ENCODE peak calls at places on chromosome 10, in four cellular contexts. L, Z, G and I are unnamed samples.
A peak's percentile ranks its signal among the peaks of the same experiment; 100 is the strongest.

GRCh38 chr10:125795111-125795510 is 19.5 kb upstream of the MMP21 start:
- DNase-seq in L (no peak), Z (no peak), G (no peak), I (no peak)

GRCh38 chr10:63637833-63638443 is 116.7 kb downstream of the REEP3 start:
- DNase-seq in L (no peak), Z (no peak), G (peak; percentile 43), I (no peak)

GRCh38 chr10:127743205-127743604 is 6.2 kb downstream of the FOXI2 start:
- DNase-seq in L (no peak), Z (no peak), G (no peak), I (no peak)

GRCh38 chr10:27744478-27745379 is 890 bp downstream of the MKX start:
- DNase-seq in L (peak; percentile 26), Z (peak; percentile 52), G (no peak), I (peak; percentile 27)

GRCh38 chr10:29895436-29895835 is 163.9 kb downstream of the JCAD start:
- DNase-seq in L (peak; percentile 96), Z (no peak), G (no peak), I (peak; percentile 87)

GRCh38 chr10:12735843-12736462 is 265.6 kb downstream of the CCDC3 start:
- DNase-seq in L (no peak), Z (no peak), G (no peak), I (no peak)

GRCh38 chr10:128474571-128474970 is 348.3 kb upstream of the MKI67 start:
- DNase-seq in L (no peak), Z (no peak), G (no peak), I (no peak)

GRCh38 chr10:127275272-127275671 is 78.9 kb upstream of the INSYN2A start:
- DNase-seq in L (no peak), Z (no peak), G (no peak), I (no peak)

GRCh38 chr10:118662228-118663035 is 67.0 kb upstream of the PRLHR start:
- DNase-seq in L (no peak), Z (no peak), G (no peak), I (no peak)

GRCh38 chr10:13270877-13271551 is 28.9 kb downstream of the PHYH start:
- DNase-seq in L (peak; percentile 25), Z (no peak), G (peak; percentile 30), I (no peak)

GRCh38 chr10:117501460-117502035 is 41.0 kb upstream of the EMX2 start:
- DNase-seq in L (no peak), Z (no peak), G (no peak), I (no peak)

GRCh38 chr10:47359626-47360418 is 11.7 kb downstream of the RBP3 start:
- DNase-seq in L (no peak), Z (no peak), G (no peak), I (no peak)

GRCh38 chr10:29691564-29692064 is 56.8 kb upstream of the SVIL start:
- DNase-seq in L (peak; percentile 55), Z (no peak), G (no peak), I (peak; percentile 88)

GRCh38 chr10:37733822-37734221 is 123.6 kb downstream of the ZNF248 start:
- DNase-seq in L (no peak), Z (no peak), G (no peak), I (no peak)

GRCh38 chr10:127547997-127548396 is 1.1 kb upstream of the NPS start:
- DNase-seq in L (no peak), Z (no peak), G (no peak), I (no peak)

GRCh38 chr10:83542774-83543291 is 596.5 kb upstream of the GHITM start:
- DNase-seq in L (no peak), Z (no peak), G (no peak), I (peak; percentile 79)

GRCh38 chr10:78575400-78575799 is 493.4 kb upstream of the ZMIZ1 start:
- DNase-seq in L (no peak), Z (no peak), G (no peak), I (no peak)

GRCh38 chr10:52525761-52526160 is 211.7 kb downstream of the DKK1 start:
- DNase-seq in L (peak; percentile 73), Z (no peak), G (no peak), I (peak; percentile 40)

GRCh38 chr10:91604936-91605534 is 27.8 kb downstream of the PPP1R3C start:
- DNase-seq in L (peak; percentile 79), Z (no peak), G (no peak), I (peak; percentile 76)

GRCh38 chr10:74927701-74928100 is 101.3 kb downstream of the KAT6B start:
- DNase-seq in L (peak; percentile 61), Z (no peak), G (no peak), I (peak; percentile 53)

GRCh38 chr10:33216661-33217427 is 117.6 kb downstream of the NRP1 start:
- DNase-seq in L (no peak), Z (no peak), G (no peak), I (peak; percentile 13)

GRCh38 chr10:125016611-125017202 is 74.8 kb downstream of the ZRANB1 start:
- DNase-seq in L (no peak), Z (no peak), G (no peak), I (no peak)

GRCh38 chr10:130766071-130766470 is 545.5 kb downstream of the TCERG1L start:
- DNase-seq in L (no peak), Z (no peak), G (no peak), I (no peak)

GRCh38 chr10:102814456-102814871 is 22.7 kb downstream of the CYP17A1 start:
- DNase-seq in L (peak; percentile 40), Z (no peak), G (peak; percentile 87), I (peak; percentile 44)

GRCh38 chr10:42933454-42934340 is 143.2 kb upstream of the RET start:
- DNase-seq in L (peak; percentile 19), Z (peak; percentile 75), G (no peak), I (no peak)

GRCh38 chr10:6987536-6987945 is 407.5 kb upstream of the PRKCQ start:
- DNase-seq in L (no peak), Z (no peak), G (no peak), I (no peak)

GRCh38 chr10:62637249-62638061 is 167.1 kb upstream of the ADO start:
- DNase-seq in L (peak; percentile 61), Z (no peak), G (no peak), I (peak; percentile 27)

GRCh38 chr10:49609283-49610014 is 661 bp upstream of the SLC18A3 start:
- DNase-seq in L (no peak), Z (peak; percentile 83), G (no peak), I (no peak)

GRCh38 chr10:2980791-2981360 is 86.5 kb upstream of the PFKP start:
- DNase-seq in L (peak; percentile 76), Z (no peak), G (no peak), I (peak; percentile 71)

GRCh38 chr10:11328264-11329054 is 283.0 kb downstream of the USP6NL start:
- DNase-seq in L (no peak), Z (peak; percentile 45), G (no peak), I (no peak)

GRCh38 chr10:30755474-30755873 is 125.9 kb upstream of the LYZL2 start:
- DNase-seq in L (peak; percentile 38), Z (no peak), G (no peak), I (no peak)

GRCh38 chr10:45198596-45199379 is 116.6 kb downstream of the OR13A1 start:
- DNase-seq in L (no peak), Z (no peak), G (no peak), I (no peak)
- H2AFZ ChIP-seq in L (peak overlapping the region; percentile 41), Z (no peak overlapping the region), G (peak overlapping the region; percentile 38), I (no peak overlapping the region)

GRCh38 chr10:22245567-22245966 is 27.8 kb upstream of the EBLN1 start:
- DNase-seq in L (no peak), Z (no peak), G (no peak), I (no peak)
- H2AFZ ChIP-seq in L (no peak overlapping the region), Z (no peak overlapping the region), G (peak overlapping the region; percentile 46), I (no peak overlapping the region)

GRCh38 chr10:4257939-4258465 is 473.0 kb upstream of the KLF6 start:
- DNase-seq in L (no peak), Z (no peak), G (no peak), I (no peak)

GRCh38 chr10:4262449-4262848 is 477.4 kb upstream of the KLF6 start:
- DNase-seq in L (no peak), Z (no peak), G (no peak), I (no peak)

GRCh38 chr10:4262870-4263269 is 477.9 kb upstream of the KLF6 start:
- DNase-seq in L (no peak), Z (no peak), G (no peak), I (no peak)

GRCh38 chr10:4263281-4263921 is 478.4 kb upstream of the KLF6 start:
- DNase-seq in L (no peak), Z (no peak), G (no peak), I (peak; percentile 37)

GRCh38 chr10:4260483-4260882 is 475.5 kb upstream of the KLF6 start:
- DNase-seq in L (peak; percentile 82), Z (no peak), G (no peak), I (peak; percentile 50)
- H2AFZ ChIP-seq in L (no peak overlapping the region), Z (no peak overlapping the region), G (no peak overlapping the region), I (no peak overlapping the region)

DNA sequence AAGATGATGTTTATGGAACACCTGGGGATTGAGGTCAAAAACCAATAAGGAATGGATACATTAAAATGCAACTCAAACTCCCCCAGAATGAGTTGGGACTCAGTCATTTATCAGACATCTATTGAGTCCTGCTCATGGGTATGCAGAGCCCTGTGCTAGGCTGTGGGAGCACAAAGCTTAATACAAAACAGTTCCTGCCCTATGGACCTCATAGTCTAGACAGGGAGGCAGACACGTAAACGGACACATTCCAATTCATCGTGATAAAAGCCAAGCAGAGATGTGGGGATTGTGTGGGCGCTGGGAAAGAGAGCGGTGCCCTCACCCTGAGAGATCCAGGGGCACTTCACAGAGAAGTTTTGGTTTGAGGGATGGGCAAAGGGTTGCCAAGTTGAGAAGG is 181.7 kb downstream of the PTEN start:
- DNase-seq in L (peak; percentile 61), Z (no peak), G (no peak), I (no peak)
- H2AFZ ChIP-seq in L (peak overlapping the region; percentile 60), Z (no peak overlapping the region), G (no peak overlapping the region), I (no peak overlapping the region)

GRCh38 chr10:84693006-84693405 is 364.6 kb downstream of the CCSER2 start:
- DNase-seq in L (no peak), Z (no peak), G (no peak), I (no peak)

GRCh38 chr10:84696610-84697009 is 368.2 kb downstream of the CCSER2 start:
- DNase-seq in L (no peak), Z (no peak), G (no peak), I (no peak)

GRCh38 chr10:84698989-84699388 is 370.6 kb downstream of the CCSER2 start:
- DNase-seq in L (no peak), Z (no peak), G (no peak), I (no peak)

GRCh38 chr10:84701321-84701720 is 372.9 kb downstream of the CCSER2 start:
- DNase-seq in L (no peak), Z (no peak), G (no peak), I (no peak)

GRCh38 chr10:84695983-84696382 is 367.6 kb downstream of the CCSER2 start:
- DNase-seq in L (no peak), Z (no peak), G (no peak), I (no peak)
- H2AFZ ChIP-seq in L (no peak overlapping the region), Z (no peak overlapping the region), G (no peak overlapping the region), I (no peak overlapping the region)

GRCh38 chr10:123993534-123994416 is 99.6 kb downstream of the CHST15 start:
- DNase-seq in L (no peak), Z (no peak), G (no peak), I (no peak)
- H2AFZ ChIP-seq in L (peak overlapping the region; percentile 14), Z (peak overlapping the region; percentile 19), G (no peak overlapping the region), I (no peak overlapping the region)

DNA sequence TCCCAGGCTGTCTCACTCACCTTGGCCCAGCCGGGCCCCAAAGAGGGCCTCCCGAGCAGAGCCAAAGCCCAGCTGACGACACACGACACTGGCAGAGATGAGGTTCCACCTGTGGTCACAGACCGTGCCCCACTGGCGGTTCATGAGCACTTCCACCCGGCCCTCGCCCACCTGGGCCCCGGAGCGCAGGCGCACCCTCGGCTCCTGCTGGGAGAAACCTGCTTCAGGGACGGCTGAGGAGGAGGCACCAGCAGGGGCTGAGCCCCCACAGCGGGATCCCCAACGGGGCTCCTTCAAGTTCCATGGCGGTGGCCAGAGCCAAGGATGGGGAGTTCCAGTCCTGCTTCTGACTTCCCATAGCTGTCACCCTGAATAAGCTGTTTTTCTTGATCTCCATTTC is 10.0 kb downstream of the LOXL4 start:
- DNase-seq in L (no peak), Z (no peak), G (no peak), I (no peak)
- H2AFZ ChIP-seq in L (no peak overlapping the region), Z (no peak overlapping the region), G (no peak overlapping the region), I (no peak overlapping the region)